ENCODE peak calls at places on chromosomes 13 and 19, in four cellular contexts. D is neural crest cell, S is choroid plexus epithelial cell, G is left ventricle myocardium inferior. A is an unnamed sample.
A peak's percentile ranks its signal among the peaks of the same experiment; 100 is the strongest.

GRCh38 chr19:47725759-47726401 is 12.7 kb downstream of the EHD2 start:
- DNase-seq in D (no peak), S (no peak), G (no peak), A (peak; percentile 94)

GRCh38 chr13:95660981-95661581 is 15.9 kb upstream of the DNAJC3 start:
- DNase-seq in S (peak; percentile 71), G (no peak), D (no peak), A (peak; percentile 88)

GRCh38 chr19:43902399-43902798 is 32.7 kb downstream of the ZNF45 start:
- DNase-seq in G (no peak), S (no peak), D (no peak), A (no peak)

GRCh38 chr19:277131-277530 is 14.1 kb downstream of the PLPP2 start:
- DNase-seq in S (no peak), D (no peak), G (no peak), A (no peak)

GRCh38 chr19:31317542-31317941 is 31.7 kb downstream of the TSHZ3 start:
- DNase-seq in D (no peak), G (no peak), S (no peak), A (no peak)

GRCh38 chr19:49564616-49565045 is 15.7 kb downstream of the NOSIP start:
- DNase-seq in S (no peak), G (no peak), D (no peak), A (no peak)

GRCh38 chr19:40365613-40366401 is 17.3 kb downstream of the PLD3 start:
- DNase-seq in S (peak; percentile 85), G (peak; percentile 58), D (peak; percentile 76), A (no peak)

GRCh38 chr19:7986321-7987083 is 18.9 kb downstream of the ELAVL1 start:
- DNase-seq in D (no peak), S (peak; percentile 78), G (no peak), A (peak; percentile 71)

GRCh38 chr19:38851622-38852230 is 1.9 kb upstream of the HNRNPL start:
- DNase-seq in S (peak; percentile 95), G (peak; percentile 95), D (peak; percentile 87), A (peak; percentile 94)

GRCh38 chr13:46373623-46374022 is 13.4 kb downstream of the RUBCNL start:
- DNase-seq in S (no peak), G (no peak), D (no peak), A (no peak)

GRCh38 chr13:24220086-24220703 is 59.7 kb downstream of the SPATA13 start:
- DNase-seq in D (peak; percentile 58), G (no peak), S (peak; percentile 93), A (peak; percentile 82)

GRCh38 chr13:23793711-23794110 is 95.5 kb downstream of the MIPEP start:
- DNase-seq in S (no peak), D (no peak), G (no peak), A (no peak)

GRCh38 chr19:23273022-23273593 is 22.9 kb upstream of the ZNF724 start:
- DNase-seq in S (no peak), D (no peak), G (no peak), A (no peak)

GRCh38 chr13:35349673-35350278 is 126.7 kb downstream of the MAB21L1 start:
- DNase-seq in G (no peak), D (no peak), S (peak; percentile 15), A (peak; percentile 11)

GRCh38 chr13:61113140-61113658 is 302.4 kb downstream of the PCDH20 start:
- DNase-seq in S (no peak), D (no peak), G (no peak), A (no peak)

GRCh38 chr19:49658566-49659442 is 6.9 kb downstream of the IRF3 start:
- DNase-seq in D (no peak), S (no peak), G (no peak), A (no peak)

GRCh38 chr19:55165952-55166529 is 372 bp downstream of the DNAAF3 start:
- DNase-seq in D (peak; percentile 77), S (peak; percentile 84), G (peak; percentile 47), A (peak; percentile 74)

GRCh38 chr19:10339380-10339960 is at the start of gene ICAM3:
- DNase-seq in G (peak; percentile 32), S (no peak), D (no peak), A (no peak)

GRCh38 chr13:46369506-46370268 is 17.4 kb downstream of the RUBCNL start:
- DNase-seq in G (no peak), D (no peak), S (peak; percentile 95), A (peak; percentile 35)

GRCh38 chr13:101139076-101139475 is 277.2 kb downstream of the NALCN start:
- DNase-seq in D (no peak), S (peak; percentile 20), G (no peak), A (peak; percentile 29)

GRCh38 chr13:32824671-32825070 is 191.6 kb upstream of the KL start:
- DNase-seq in D (no peak), G (no peak), S (peak; percentile 89), A (peak; percentile 78)

GRCh38 chr19:21482863-21483276 is 22.5 kb upstream of the ZNF429 start:
- DNase-seq in G (peak; percentile 63), S (peak; percentile 6), D (no peak), A (peak; percentile 15)

GRCh38 chr19:58182577-58182988 is 278 bp upstream of the ZNF274 start:
- DNase-seq in D (no peak), S (no peak), G (no peak), A (no peak)

GRCh38 chr13:111882351-111882750 is 184.6 kb upstream of the SOX1 start:
- DNase-seq in S (no peak), D (no peak), G (no peak), A (no peak)

GRCh38 chr13:109743706-109744453 is 42.5 kb downstream of the IRS2 start:
- DNase-seq in D (no peak), S (peak; percentile 89), G (no peak), A (peak; percentile 89)

GRCh38 chr13:51764184-51765141 is 39.5 kb downstream of the DHRS12 start:
- DNase-seq in S (peak; percentile 81), D (no peak), G (peak; percentile 77), A (no peak)

GRCh38 chr19:3880471-3881271 is at the start of gene ATCAY:
- DNase-seq in D (peak; percentile 36), G (no peak), S (no peak), A (no peak)

GRCh38 chr19:6312018-6312417 is 21.4 kb downstream of the ACER1 start:
- DNase-seq in G (no peak), S (no peak), D (no peak), A (no peak)
- TF ChIP-seq CTCF in G (no peak), S (peak; percentile 22), D (no peak), A (no peak)

DNA sequence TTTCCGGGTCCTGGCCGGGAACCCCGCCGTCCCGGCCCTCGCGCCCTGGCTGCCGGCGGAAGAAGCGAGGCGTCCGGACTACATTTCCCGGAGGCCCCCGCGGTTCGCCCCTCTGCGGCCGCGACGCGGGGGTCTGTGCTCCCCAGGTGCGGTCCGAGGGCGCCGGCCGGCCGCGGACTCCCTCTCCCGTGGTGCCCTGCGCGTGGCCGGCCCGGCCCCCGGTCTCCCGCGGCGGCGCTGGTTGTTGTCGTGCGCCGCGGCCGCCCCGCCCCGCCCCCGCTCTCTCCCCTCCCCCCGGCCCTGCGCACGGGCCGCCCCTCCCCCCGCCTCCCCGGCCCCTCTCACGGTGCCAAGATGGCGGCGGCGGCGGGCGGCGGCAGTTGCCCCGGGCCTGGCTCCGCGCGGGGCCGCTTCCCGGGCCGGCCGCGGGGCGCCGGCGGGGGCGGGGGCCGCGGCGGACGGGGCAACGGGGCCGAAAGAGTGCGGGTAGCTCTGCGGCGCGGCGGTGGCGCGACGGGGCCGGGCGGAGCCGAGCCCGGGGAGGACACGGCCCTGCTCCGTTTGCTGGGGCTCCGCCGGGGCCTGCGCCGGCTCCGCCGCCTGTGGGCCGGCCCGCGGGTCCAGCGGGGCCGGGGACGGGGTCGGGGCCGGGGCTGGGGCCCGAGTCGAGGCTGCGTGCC is at the start of gene KMT2B:
- DNase-seq in G (no peak), S (no peak), D (peak; percentile 87), A (no peak)
- TF ChIP-seq CTCF in G (no peak), S (no peak), D (no peak), A (no peak)

GRCh38 chr13:97028441-97029299 is 34.4 kb upstream of the OXGR1 start:
- DNase-seq in G (peak; percentile 33), D (peak; percentile 76), S (peak; percentile 68), A (peak; percentile 78)

GRCh38 chr13:97026759-97027555 is 32.7 kb upstream of the OXGR1 start:
- DNase-seq in D (no peak), S (no peak), G (no peak), A (no peak)

DNA sequence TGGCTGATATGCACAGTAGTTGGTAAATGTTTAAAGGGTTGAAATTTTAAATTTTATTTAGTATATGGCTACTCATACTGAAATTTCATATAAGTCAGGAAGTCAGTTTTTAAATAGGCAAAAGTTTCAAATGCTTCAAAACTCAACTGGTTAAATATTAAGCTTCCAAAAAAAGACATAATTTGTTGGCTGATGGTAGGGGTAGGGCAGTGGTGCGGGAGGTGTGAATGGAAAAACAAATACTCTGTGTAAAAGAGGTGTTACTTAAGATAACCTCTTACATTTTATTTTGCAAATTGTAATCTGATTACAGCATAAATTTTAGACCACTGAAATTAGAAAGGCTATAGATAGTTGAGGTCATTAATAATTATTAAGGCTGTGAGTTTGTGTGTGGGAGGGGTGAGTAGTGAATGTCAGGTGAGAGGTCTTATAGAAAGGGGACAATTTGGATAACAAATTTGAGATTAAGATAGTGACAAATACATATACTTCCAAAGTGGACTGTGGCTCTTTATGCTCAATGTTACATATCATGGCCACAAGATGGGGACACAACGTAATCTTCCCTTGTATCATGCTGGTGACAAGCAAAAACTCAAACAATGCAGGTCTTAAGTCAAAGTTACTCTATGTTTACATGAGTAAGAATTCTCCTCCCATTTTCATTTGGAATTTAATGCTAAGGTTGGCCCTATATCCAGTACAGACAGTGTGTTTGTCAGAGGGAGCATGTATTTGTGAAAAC is 36.6 kb upstream of the OXGR1 start:
- DNase-seq in S (peak; percentile 91), D (no peak), G (no peak), A (peak; percentile 51)
- TF ChIP-seq CTCF in S (peak; percentile 56), D (peak; percentile 67), G (peak; percentile 19), A (peak; percentile 38)

DNA sequence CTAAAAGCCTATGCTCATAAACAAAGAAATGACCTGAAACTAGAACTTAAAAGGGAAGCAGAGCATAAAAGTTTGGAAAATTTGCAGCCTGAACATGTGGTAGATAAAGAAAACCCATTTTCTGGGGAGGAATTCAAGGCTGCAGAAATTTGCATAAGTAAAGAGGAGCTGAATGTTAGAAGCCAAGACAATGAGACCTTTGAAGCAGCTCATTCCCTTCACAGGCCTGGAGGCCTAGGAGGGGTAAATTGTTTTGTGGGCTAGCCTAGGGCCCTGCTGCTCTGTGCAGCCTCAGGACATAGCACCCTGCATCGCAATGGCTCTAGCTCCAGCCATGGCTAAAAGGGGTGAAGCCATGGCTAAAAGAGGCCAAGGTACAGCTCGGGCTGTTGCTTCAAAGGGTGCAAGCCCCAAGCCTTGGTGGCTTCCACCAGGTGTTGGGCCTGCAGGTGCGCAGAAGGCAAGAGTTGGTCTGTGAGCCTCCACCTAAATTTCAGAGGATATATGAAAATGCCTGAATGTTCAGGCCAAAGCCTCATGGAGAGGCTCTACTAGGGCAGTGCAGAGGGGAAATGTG is 38.3 kb downstream of the ZIC2 start:
- DNase-seq in G (no peak), S (no peak), D (no peak), A (no peak)
- TF ChIP-seq CTCF in G (no peak), S (no peak), D (no peak), A (no peak)

DNA sequence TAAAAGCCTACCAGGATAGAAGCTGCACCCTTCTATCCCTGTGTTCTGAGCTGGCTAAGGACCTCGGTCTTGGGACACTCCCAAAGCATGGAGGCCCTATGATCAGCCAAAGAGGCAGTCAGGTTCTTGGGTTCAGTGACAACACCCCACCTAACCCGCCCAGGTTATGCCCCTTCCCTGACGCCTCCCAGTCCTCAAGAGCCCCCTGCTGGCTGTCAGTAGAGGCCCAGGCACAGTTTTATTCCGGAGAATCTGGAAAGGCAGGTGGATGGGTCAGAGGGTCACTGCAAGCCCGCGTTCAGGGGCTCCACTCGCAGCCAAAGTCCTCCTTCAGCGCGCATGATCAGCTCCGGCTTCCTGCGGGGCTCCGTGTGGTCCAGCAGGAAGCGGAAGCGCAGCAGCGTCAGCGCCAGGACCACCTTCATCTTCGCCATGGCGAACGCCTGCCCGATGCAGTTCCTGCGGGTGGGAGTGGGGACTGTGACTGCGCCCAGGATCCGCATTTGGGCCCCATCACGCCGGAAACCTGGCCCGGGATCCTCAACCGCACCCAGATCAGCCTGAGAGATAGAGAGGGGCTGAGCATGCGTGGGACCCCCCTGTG is 22.3 kb downstream of the OR10H3 start:
- DNase-seq in D (no peak), G (no peak), S (no peak), A (no peak)
- TF ChIP-seq CTCF in D (no peak), G (peak; percentile 38), S (no peak), A (no peak)